ENCODE peak calls at places on chromosomes 3 and 15, in six cellular contexts. One of them, this sample, is unnamed.

GRCh38 chr3:128229077-128229837 is 76.0 kb downstream of the EEFSEC start:
- DNase-seq in heart left ventricle: no peak
- DNase-seq in tibial artery: no peak
- DNase-seq in GM12878: no peak
- DNase-seq in pancreas: no peak
- DNase-seq in naive thymus-derived CD4-positive, alpha-beta T cell: no peak
- DNase-seq in this sample: no peak

GRCh38 chr3:152071924-152072323 is 196.8 kb upstream of the MBNL1 start:
- DNase-seq in naive thymus-derived CD4-positive, alpha-beta T cell: no peak
- DNase-seq in pancreas: no peak
- DNase-seq in tibial artery: no peak
- DNase-seq in GM12878: no peak
- DNase-seq in heart left ventricle: no peak
- DNase-seq in this sample: peak

GRCh38 chr3:4270726-4271125 is 32.4 kb upstream of the SETMAR start:
- DNase-seq in naive thymus-derived CD4-positive, alpha-beta T cell: no peak
- DNase-seq in pancreas: no peak
- DNase-seq in GM12878: no peak
- DNase-seq in tibial artery: no peak
- DNase-seq in heart left ventricle: no peak
- DNase-seq in this sample: no peak

GRCh38 chr15:31004220-31004733 is 12.8 kb upstream of the MTMR10 start:
- DNase-seq in GM12878: peak
- DNase-seq in heart left ventricle: peak
- DNase-seq in naive thymus-derived CD4-positive, alpha-beta T cell: no peak
- DNase-seq in pancreas: no peak
- DNase-seq in tibial artery: no peak
- DNase-seq in this sample: no peak

GRCh38 chr3:175552929-175553328 is 693.8 kb downstream of the NAALADL2 start:
- DNase-seq in GM12878: no peak
- DNase-seq in heart left ventricle: no peak
- DNase-seq in naive thymus-derived CD4-positive, alpha-beta T cell: no peak
- DNase-seq in pancreas: no peak
- DNase-seq in tibial artery: no peak
- DNase-seq in this sample: no peak

GRCh38 chr3:155014953-155015352 is 65.2 kb upstream of the MME start:
- DNase-seq in pancreas: no peak
- DNase-seq in tibial artery: no peak
- DNase-seq in GM12878: no peak
- DNase-seq in heart left ventricle: no peak
- DNase-seq in naive thymus-derived CD4-positive, alpha-beta T cell: no peak
- DNase-seq in this sample: no peak

GRCh38 chr3:18188491-18188890 is 236.6 kb downstream of the SATB1 start:
- DNase-seq in GM12878: no peak
- DNase-seq in tibial artery: no peak
- DNase-seq in pancreas: no peak
- DNase-seq in heart left ventricle: no peak
- DNase-seq in naive thymus-derived CD4-positive, alpha-beta T cell: no peak
- DNase-seq in this sample: no peak

GRCh38 chr15:49270541-49271421 is 100.7 kb downstream of the GALK2 start:
- DNase-seq in pancreas: no peak
- DNase-seq in heart left ventricle: no peak
- DNase-seq in tibial artery: peak
- DNase-seq in GM12878: no peak
- DNase-seq in naive thymus-derived CD4-positive, alpha-beta T cell: no peak
- DNase-seq in this sample: no peak

GRCh38 chr15:88913017-88913849 is at the start of gene MFGE8:
- DNase-seq in GM12878: no peak
- DNase-seq in naive thymus-derived CD4-positive, alpha-beta T cell: peak
- DNase-seq in tibial artery: peak
- DNase-seq in pancreas: peak
- DNase-seq in heart left ventricle: peak
- DNase-seq in this sample: no peak

GRCh38 chr3:57142335-57142734 is 22.8 kb downstream of the IL17RD start:
- DNase-seq in heart left ventricle: no peak
- DNase-seq in naive thymus-derived CD4-positive, alpha-beta T cell: no peak
- DNase-seq in tibial artery: no peak
- DNase-seq in pancreas: no peak
- DNase-seq in GM12878: no peak
- DNase-seq in this sample: no peak

GRCh38 chr3:149618151-149619123 is 39.4 kb downstream of the WWTR1 start:
- DNase-seq in heart left ventricle: no peak
- DNase-seq in naive thymus-derived CD4-positive, alpha-beta T cell: no peak
- DNase-seq in pancreas: no peak
- DNase-seq in tibial artery: peak
- DNase-seq in GM12878: no peak
- DNase-seq in this sample: no peak

GRCh38 chr3:123331006-123331405 is 117.9 kb downstream of the ADCY5 start:
- DNase-seq in tibial artery: peak
- DNase-seq in pancreas: peak
- DNase-seq in heart left ventricle: peak
- DNase-seq in naive thymus-derived CD4-positive, alpha-beta T cell: no peak
- DNase-seq in GM12878: no peak
- DNase-seq in this sample: no peak

GRCh38 chr15:38557855-38558713 is 6.5 kb downstream of the RASGRP1 start:
- DNase-seq in naive thymus-derived CD4-positive, alpha-beta T cell: no peak
- DNase-seq in heart left ventricle: no peak
- DNase-seq in pancreas: no peak
- DNase-seq in tibial artery: no peak
- DNase-seq in GM12878: no peak
- DNase-seq in this sample: no peak

GRCh38 chr3:184691397-184692131 is 20.3 kb downstream of the MAGEF1 start:
- DNase-seq in GM12878: no peak
- DNase-seq in naive thymus-derived CD4-positive, alpha-beta T cell: no peak
- DNase-seq in heart left ventricle: no peak
- DNase-seq in tibial artery: no peak
- DNase-seq in pancreas: no peak
- DNase-seq in this sample: no peak

GRCh38 chr3:175057406-175057805 is 198.3 kb downstream of the NAALADL2 start:
- DNase-seq in heart left ventricle: no peak
- DNase-seq in naive thymus-derived CD4-positive, alpha-beta T cell: no peak
- DNase-seq in pancreas: no peak
- DNase-seq in tibial artery: no peak
- DNase-seq in GM12878: no peak
- DNase-seq in this sample: no peak

GRCh38 chr15:36365963-36366362 is 213.5 kb upstream of the CDIN1 start:
- DNase-seq in GM12878: no peak
- DNase-seq in tibial artery: no peak
- DNase-seq in heart left ventricle: no peak
- DNase-seq in pancreas: no peak
- DNase-seq in naive thymus-derived CD4-positive, alpha-beta T cell: no peak
- DNase-seq in this sample: no peak

GRCh38 chr3:81761904-81762565 is 590 bp upstream of the GBE1 start:
- DNase-seq in pancreas: no peak
- DNase-seq in tibial artery: no peak
- DNase-seq in GM12878: no peak
- DNase-seq in heart left ventricle: no peak
- DNase-seq in naive thymus-derived CD4-positive, alpha-beta T cell: no peak
- DNase-seq in this sample: no peak

GRCh38 chr15:79064496-79064895 is 26.1 kb downstream of the RASGRF1 start:
- DNase-seq in naive thymus-derived CD4-positive, alpha-beta T cell: no peak
- DNase-seq in tibial artery: no peak
- DNase-seq in heart left ventricle: no peak
- DNase-seq in pancreas: no peak
- DNase-seq in GM12878: no peak
- DNase-seq in this sample: no peak

GRCh38 chr3:14371573-14372474 is 30.6 kb upstream of the SLC6A6 start:
- DNase-seq in tibial artery: peak
- DNase-seq in GM12878: no peak
- DNase-seq in naive thymus-derived CD4-positive, alpha-beta T cell: no peak
- DNase-seq in heart left ventricle: peak
- DNase-seq in pancreas: no peak
- DNase-seq in this sample: no peak

GRCh38 chr15:22930782-22931484 is 49.2 kb downstream of the CYFIP1 start:
- DNase-seq in GM12878: no peak
- DNase-seq in pancreas: peak
- DNase-seq in tibial artery: no peak
- DNase-seq in naive thymus-derived CD4-positive, alpha-beta T cell: no peak
- DNase-seq in heart left ventricle: peak
- DNase-seq in this sample: no peak

GRCh38 chr3:67540198-67540894 is 114.1 kb downstream of the SUCLG2 start:
- DNase-seq in tibial artery: no peak
- DNase-seq in pancreas: no peak
- DNase-seq in GM12878: no peak
- DNase-seq in naive thymus-derived CD4-positive, alpha-beta T cell: no peak
- DNase-seq in heart left ventricle: no peak
- DNase-seq in this sample: no peak

GRCh38 chr3:49053543-49053942 is 24.3 kb upstream of the IMPDH2 start:
- DNase-seq in tibial artery: no peak
- DNase-seq in GM12878: no peak
- DNase-seq in heart left ventricle: no peak
- DNase-seq in pancreas: no peak
- DNase-seq in naive thymus-derived CD4-positive, alpha-beta T cell: no peak
- DNase-seq in this sample: no peak

GRCh38 chr3:62131050-62131449 is 242.3 kb downstream of the FEZF2 start:
- DNase-seq in tibial artery: no peak
- DNase-seq in heart left ventricle: no peak
- DNase-seq in GM12878: no peak
- DNase-seq in naive thymus-derived CD4-positive, alpha-beta T cell: no peak
- DNase-seq in pancreas: no peak
- DNase-seq in this sample: no peak

GRCh38 chr3:108472011-108472591 is 38.3 kb downstream of the MYH15 start:
- DNase-seq in heart left ventricle: no peak
- DNase-seq in pancreas: no peak
- DNase-seq in GM12878: no peak
- DNase-seq in naive thymus-derived CD4-positive, alpha-beta T cell: no peak
- DNase-seq in tibial artery: no peak
- DNase-seq in this sample: peak

GRCh38 chr3:70227437-70227836 is 85.0 kb downstream of the MDFIC2 start:
- DNase-seq in pancreas: no peak
- DNase-seq in naive thymus-derived CD4-positive, alpha-beta T cell: no peak
- DNase-seq in GM12878: no peak
- DNase-seq in tibial artery: no peak
- DNase-seq in heart left ventricle: no peak
- DNase-seq in this sample: no peak

GRCh38 chr3:65587650-65588439 is 450.9 kb downstream of the MAGI1 start:
- DNase-seq in naive thymus-derived CD4-positive, alpha-beta T cell: no peak
- DNase-seq in heart left ventricle: no peak
- DNase-seq in tibial artery: no peak
- DNase-seq in pancreas: no peak
- DNase-seq in GM12878: no peak
- DNase-seq in this sample: no peak

GRCh38 chr3:99242271-99242670 is 340.8 kb upstream of the DCBLD2 start:
- DNase-seq in heart left ventricle: no peak
- DNase-seq in naive thymus-derived CD4-positive, alpha-beta T cell: no peak
- DNase-seq in tibial artery: no peak
- DNase-seq in GM12878: no peak
- DNase-seq in pancreas: no peak
- DNase-seq in this sample: peak

GRCh38 chr15:63044645-63045437 is 2.3 kb downstream of the TPM1 start:
- DNase-seq in tibial artery: no peak
- DNase-seq in GM12878: no peak
- DNase-seq in pancreas: no peak
- DNase-seq in naive thymus-derived CD4-positive, alpha-beta T cell: no peak
- DNase-seq in heart left ventricle: no peak
- DNase-seq in this sample: no peak

GRCh38 chr3:60957541-60957940 is 293.7 kb downstream of the FHIT start:
- DNase-seq in naive thymus-derived CD4-positive, alpha-beta T cell: no peak
- DNase-seq in pancreas: no peak
- DNase-seq in heart left ventricle: no peak
- DNase-seq in GM12878: no peak
- DNase-seq in tibial artery: no peak
- DNase-seq in this sample: no peak

GRCh38 chr15:84727429-84727828 is 11.5 kb upstream of the SEC11A start:
- DNase-seq in naive thymus-derived CD4-positive, alpha-beta T cell: no peak
- DNase-seq in pancreas: no peak
- DNase-seq in heart left ventricle: no peak
- DNase-seq in GM12878: no peak
- DNase-seq in tibial artery: no peak
- DNase-seq in this sample: no peak

GRCh38 chr15:67838789-67839332 is 984 bp downstream of the RNU6-1 start:
- DNase-seq in heart left ventricle: peak
- DNase-seq in naive thymus-derived CD4-positive, alpha-beta T cell: no peak
- DNase-seq in pancreas: peak
- DNase-seq in GM12878: no peak
- DNase-seq in tibial artery: peak
- DNase-seq in this sample: no peak
- H3K4me3 ChIP-seq in heart left ventricle: peak
- H3K4me3 ChIP-seq in naive thymus-derived CD4-positive, alpha-beta T cell: peak
- H3K4me3 ChIP-seq in pancreas: peak
- H3K4me3 ChIP-seq in GM12878: peak
- H3K4me3 ChIP-seq in tibial artery: peak
- H3K4me3 ChIP-seq in this sample: peak

GRCh38 chr3:12939137-12939536 is 97.8 kb upstream of the RPL32 start:
- DNase-seq in GM12878: no peak
- DNase-seq in pancreas: no peak
- DNase-seq in naive thymus-derived CD4-positive, alpha-beta T cell: no peak
- DNase-seq in heart left ventricle: no peak
- DNase-seq in tibial artery: no peak
- DNase-seq in this sample: no peak
- H3K27ac ChIP-seq in GM12878: no peak
- H3K27ac ChIP-seq in pancreas: no peak
- H3K27ac ChIP-seq in naive thymus-derived CD4-positive, alpha-beta T cell: no peak
- H3K27ac ChIP-seq in heart left ventricle: peak
- H3K27ac ChIP-seq in tibial artery: peak
- H3K27ac ChIP-seq in this sample: no peak

GRCh38 chr15:65355983-65356353 is 21.8 kb downstream of the IGDCC3 start:
- DNase-seq in tibial artery: no peak
- DNase-seq in heart left ventricle: no peak
- DNase-seq in pancreas: no peak
- DNase-seq in GM12878: no peak
- DNase-seq in naive thymus-derived CD4-positive, alpha-beta T cell: no peak
- DNase-seq in this sample: no peak
- H3K4me3 ChIP-seq in tibial artery: peak
- H3K4me3 ChIP-seq in heart left ventricle: peak
- H3K4me3 ChIP-seq in pancreas: peak
- H3K4me3 ChIP-seq in GM12878: no peak
- H3K4me3 ChIP-seq in naive thymus-derived CD4-positive, alpha-beta T cell: no peak
- H3K4me3 ChIP-seq in this sample: peak

GRCh38 chr15:77143191-77143590 is 72.3 kb upstream of the TSPAN3 start:
- DNase-seq in naive thymus-derived CD4-positive, alpha-beta T cell: no peak
- DNase-seq in GM12878: no peak
- DNase-seq in heart left ventricle: no peak
- DNase-seq in tibial artery: no peak
- DNase-seq in pancreas: no peak
- DNase-seq in this sample: no peak
- H3K27ac ChIP-seq in naive thymus-derived CD4-positive, alpha-beta T cell: no peak
- H3K27ac ChIP-seq in GM12878: no peak
- H3K27ac ChIP-seq in heart left ventricle: peak
- H3K27ac ChIP-seq in tibial artery: peak
- H3K27ac ChIP-seq in pancreas: no peak
- H3K27ac ChIP-seq in this sample: peak

This sample was measured in AG04450.